ENCODE peak calls at places on chromosome 5, in four cellular contexts. X, L, E and W are unnamed samples.

GRCh38 chr5:101942321-101942882 is 353.7 kb downstream of the SLCO4C1 start:
- DNase-seq in X (peak), L (no peak), E (no peak), W (peak)

GRCh38 chr5:17000296-17000939 is 64.3 kb upstream of the MYO10 start:
- DNase-seq in X (peak), L (no peak), E (no peak), W (peak)

GRCh38 chr5:179228341-179229121 is 116.7 kb downstream of the ADAMTS2 start:
- DNase-seq in X (no peak), L (peak), E (no peak), W (peak)

GRCh38 chr5:135112008-135112670 is 78.1 kb upstream of the PITX1 start:
- DNase-seq in X (no peak), L (no peak), E (no peak), W (no peak)

GRCh38 chr5:155092318-155092717 is 78.8 kb downstream of the KIF4B start:
- DNase-seq in X (no peak), L (no peak), E (no peak), W (no peak)

GRCh38 chr5:149365418-149365817 is 7.6 kb downstream of the PCYOX1L start:
- DNase-seq in X (no peak), L (no peak), E (no peak), W (no peak)

GRCh38 chr5:5159282-5160108 is 19.4 kb downstream of the ADAMTS16 start:
- DNase-seq in X (no peak), L (no peak), E (no peak), W (no peak)

GRCh38 chr5:66849803-66850202 is 253.6 kb downstream of the MAST4 start:
- DNase-seq in X (peak), L (no peak), E (no peak), W (peak)

GRCh38 chr5:73998496-73998895 is 372.5 kb downstream of the ARHGEF28 start:
- DNase-seq in X (peak), L (no peak), E (no peak), W (peak)

GRCh38 chr5:134491841-134492442 is 33.5 kb upstream of the JADE2 start:
- DNase-seq in X (no peak), L (peak), E (no peak), W (no peak)

GRCh38 chr5:158351485-158352140 is 492.7 kb upstream of the CLINT1 start:
- DNase-seq in X (no peak), L (no peak), E (no peak), W (no peak)

GRCh38 chr5:159522841-159523240 is 192.6 kb upstream of the IL12B start:
- DNase-seq in X (no peak), L (no peak), E (no peak), W (no peak)

GRCh38 chr5:135053989-135054388 is 20.0 kb upstream of the PITX1 start:
- DNase-seq in X (no peak), L (peak), E (no peak), W (no peak)

GRCh38 chr5:172007153-172007794 is 836 bp upstream of the FBXW11 start:
- DNase-seq in X (no peak), L (no peak), E (no peak), W (peak)

GRCh38 chr5:81268797-81269196 is 32.6 kb upstream of the ZCCHC9 start:
- DNase-seq in X (peak), L (no peak), E (no peak), W (peak)

GRCh38 chr5:80961376-80962281 is 1.5 kb downstream of the RASGRF2 start:
- DNase-seq in X (peak), L (no peak), E (peak), W (peak)

GRCh38 chr5:94524841-94525697 is 93.3 kb downstream of the KIAA0825 start:
- DNase-seq in X (peak), L (no peak), E (no peak), W (peak)

GRCh38 chr5:126139773-126140172 is 283.4 kb upstream of the GRAMD2B start:
- DNase-seq in X (peak), L (no peak), E (no peak), W (peak)

GRCh38 chr5:81554647-81555046 is 160.7 kb upstream of the ACOT12 start:
- DNase-seq in X (no peak), L (no peak), E (no peak), W (no peak)

GRCh38 chr5:36156124-36156601 is 4.3 kb downstream of the SKP2 start:
- DNase-seq in X (no peak), L (no peak), E (no peak), W (no peak)

GRCh38 chr5:151212361-151212899 is 11.5 kb downstream of the CCDC69 start:
- DNase-seq in X (no peak), L (no peak), E (no peak), W (no peak)

GRCh38 chr5:12626556-12626955 is 722.3 kb upstream of the CTNND2 start:
- DNase-seq in X (no peak), L (no peak), E (no peak), W (no peak)

GRCh38 chr5:55172051-55172899 is 702 bp downstream of the CDC20B start:
- DNase-seq in X (peak), L (no peak), E (peak), W (peak)

GRCh38 chr5:14665949-14666741 is 1.6 kb downstream of the OTULIN start:
- DNase-seq in X (no peak), L (no peak), E (peak), W (peak)

GRCh38 chr5:51468196-51468595 is 84.9 kb downstream of the ISL1 start:
- DNase-seq in X (no peak), L (no peak), E (no peak), W (peak)

GRCh38 chr5:68467208-68467607 is 251.7 kb downstream of the PIK3R1 start:
- DNase-seq in X (no peak), L (no peak), E (no peak), W (no peak)

GRCh38 chr5:31845351-31845750 is 206.4 kb downstream of the PDZD2 start:
- DNase-seq in X (peak), L (no peak), E (no peak), W (peak)

GRCh38 chr5:132266031-132266835 is 8.7 kb downstream of the PDLIM4 start:
- DNase-seq in X (no peak), L (no peak), E (no peak), W (no peak)

GRCh38 chr5:135999396-136000139 is 29.2 kb upstream of the TGFBI start:
- DNase-seq in X (peak), L (no peak), E (no peak), W (peak)

GRCh38 chr5:55308254-55308836 is 556 bp downstream of the MTREX start:
- DNase-seq in X (peak), L (no peak), E (no peak), W (peak)

GRCh38 chr5:77844408-77845272 is 68.5 kb upstream of the TBCA start:
- DNase-seq in X (no peak), L (no peak), E (no peak), W (peak)

GRCh38 chr5:127844631-127845030 is 141.4 kb downstream of the CCDC192 start:
- DNase-seq in X (peak), L (no peak), E (no peak), W (peak)

GRCh38 chr5:3361811-3362605 is 233.6 kb upstream of the IRX1 start:
- DNase-seq in X (no peak), L (no peak), E (no peak), W (no peak)

GRCh38 chr5:39021413-39021812 is 52.8 kb downstream of the RICTOR start:
- DNase-seq in X (no peak), L (no peak), E (no peak), W (no peak)

GRCh38 chr5:14011089-14012004 is 66.9 kb upstream of the DNAH5 start:
- DNase-seq in X (peak), L (peak), E (no peak), W (peak)

DNA sequence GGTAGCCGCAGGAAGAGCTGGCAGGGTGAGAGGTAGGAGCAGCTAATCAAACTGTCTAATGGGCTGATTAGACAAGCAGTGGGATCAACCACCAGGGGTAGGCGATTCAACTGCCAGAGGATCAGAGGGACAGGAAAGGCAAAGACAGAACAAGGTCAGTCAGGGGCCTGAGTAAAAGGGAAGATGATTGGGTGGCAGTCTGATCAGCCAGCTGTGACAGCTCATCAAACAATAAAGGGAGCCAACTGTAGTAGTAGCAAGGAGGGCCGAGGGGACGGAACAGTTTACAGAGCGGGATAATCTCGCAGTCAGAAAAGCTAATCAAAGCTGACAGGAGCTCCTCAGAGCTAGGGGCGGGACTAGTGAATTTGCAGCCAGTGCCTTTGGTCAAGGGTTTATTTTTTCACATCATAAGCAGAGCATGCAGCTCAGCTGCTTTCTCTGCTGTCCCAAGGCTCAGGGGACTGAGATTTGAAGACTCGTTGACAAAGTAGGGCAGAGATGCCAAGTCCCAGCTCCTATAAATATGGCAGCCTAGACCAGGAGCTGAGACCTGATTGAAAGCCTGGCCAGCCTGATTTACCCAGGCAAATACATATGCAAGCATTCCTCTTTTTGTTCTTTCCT is 418.2 kb downstream of the GABRG2 start:
- DNase-seq in X (no peak), L (no peak), E (no peak), W (no peak)
- TF ChIP-seq CTCF in X (no peak), L (no peak), E (no peak), W (no peak)

GRCh38 chr5:146947181-146947941 is 68.8 kb upstream of the PPP2R2B start:
- DNase-seq in X (no peak), L (no peak), E (no peak), W (peak)
- TF ChIP-seq CTCF in X (peak), L (peak), E (no peak), W (peak)

DNA sequence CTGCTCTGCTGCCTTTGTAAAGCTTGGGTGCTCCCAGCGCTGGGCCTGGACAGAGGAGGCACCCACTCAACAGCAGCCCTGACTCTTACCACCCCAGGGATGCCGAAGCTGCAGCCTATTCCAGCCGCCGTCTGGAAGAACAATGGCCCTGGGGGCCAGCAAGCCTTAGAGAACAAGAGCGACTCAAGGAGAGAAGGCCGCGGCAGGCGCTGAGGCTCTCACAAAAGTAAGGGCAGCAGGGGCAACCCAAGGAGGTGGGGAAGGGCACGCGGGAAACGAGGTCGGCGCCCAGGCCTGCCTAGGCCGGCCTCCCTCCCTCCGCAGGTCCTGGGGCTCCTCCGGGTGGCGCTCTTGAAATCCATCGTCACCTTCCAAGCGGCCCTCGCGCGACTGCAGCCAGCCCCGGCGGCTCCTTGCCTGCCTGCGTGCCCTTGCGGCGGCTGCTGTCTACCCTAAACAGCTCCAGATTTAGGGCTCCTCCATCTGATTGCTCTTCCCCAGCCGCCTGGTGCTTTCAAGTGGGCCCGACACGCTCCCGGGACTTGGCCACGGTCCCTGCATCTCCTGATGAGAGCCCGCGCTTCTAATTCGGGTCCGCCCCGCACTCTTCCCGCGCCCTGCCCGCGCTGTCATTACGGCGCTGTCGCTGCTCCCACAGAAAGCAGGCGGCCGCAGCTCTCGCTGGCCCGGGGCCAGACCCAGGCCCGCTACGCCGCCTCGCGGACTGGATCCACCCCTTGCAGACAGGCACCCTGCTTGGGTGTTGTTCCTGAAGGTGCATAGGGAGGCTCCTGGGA is 213.3 kb downstream of the SEMA6A start:
- DNase-seq in X (peak), L (no peak), E (no peak), W (peak)
- TF ChIP-seq CTCF in X (peak), L (peak), E (no peak), W (peak)

DNA sequence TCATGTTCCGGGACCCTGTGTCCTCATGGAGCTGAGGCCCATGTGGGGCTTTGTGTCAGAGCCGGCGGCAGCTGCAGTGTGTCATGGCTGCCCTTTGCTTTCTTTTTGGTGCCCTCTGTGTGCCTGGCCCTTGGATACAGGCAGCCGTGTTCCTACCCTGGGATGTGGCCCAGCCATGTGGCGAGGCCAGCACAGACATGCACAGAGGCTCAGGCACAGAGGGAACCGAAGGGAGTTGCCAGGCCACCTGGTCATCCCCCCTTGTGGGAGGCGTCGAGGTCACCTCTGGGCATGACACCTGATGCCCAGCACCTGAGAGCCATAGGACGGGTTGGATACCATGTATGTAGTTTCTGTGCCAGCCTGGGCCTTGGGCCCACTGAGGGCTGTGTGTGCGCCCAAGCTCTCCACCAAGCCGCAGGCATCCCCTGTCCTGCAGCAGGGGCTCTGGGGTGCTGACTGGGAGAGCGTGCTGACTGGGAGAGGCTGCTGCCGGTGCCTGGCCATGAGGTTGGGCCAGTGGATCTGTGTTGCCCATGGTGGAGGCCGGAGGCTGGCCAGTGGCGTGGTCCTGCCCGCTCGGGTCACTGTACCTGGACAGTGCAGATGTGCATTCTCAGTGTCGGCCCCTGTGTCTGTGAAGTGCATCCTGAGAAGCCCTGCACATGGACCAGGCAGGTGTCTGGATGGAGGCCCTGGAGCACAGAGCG is 4.8 kb downstream of the NKD2 start:
- DNase-seq in X (no peak), L (peak), E (no peak), W (no peak)
- TF ChIP-seq CTCF in X (no peak), L (no peak), E (no peak), W (no peak)

GRCh38 chr5:122835681-122836080 is 9.7 kb upstream of the SNX24 start:
- DNase-seq in X (no peak), L (no peak), E (no peak), W (no peak)
- TF ChIP-seq CTCF in X (no peak), L (peak), E (no peak), W (no peak)

GRCh38 chr5:176610430-176610763 is 441 bp upstream of the GPRIN1 start:
- DNase-seq in X (no peak), L (no peak), E (no peak), W (no peak)

GRCh38 chr5:176608142-176608705 is 1.7 kb downstream of the GPRIN1 start:
- DNase-seq in X (no peak), L (no peak), E (no peak), W (no peak)

GRCh38 chr5:176611435-176611834 is 1.5 kb upstream of the GPRIN1 start:
- DNase-seq in X (peak), L (no peak), E (peak), W (peak)

GRCh38 chr5:176608937-176609723 is 826 bp downstream of the GPRIN1 start:
- DNase-seq in X (no peak), L (no peak), E (no peak), W (no peak)

DNA sequence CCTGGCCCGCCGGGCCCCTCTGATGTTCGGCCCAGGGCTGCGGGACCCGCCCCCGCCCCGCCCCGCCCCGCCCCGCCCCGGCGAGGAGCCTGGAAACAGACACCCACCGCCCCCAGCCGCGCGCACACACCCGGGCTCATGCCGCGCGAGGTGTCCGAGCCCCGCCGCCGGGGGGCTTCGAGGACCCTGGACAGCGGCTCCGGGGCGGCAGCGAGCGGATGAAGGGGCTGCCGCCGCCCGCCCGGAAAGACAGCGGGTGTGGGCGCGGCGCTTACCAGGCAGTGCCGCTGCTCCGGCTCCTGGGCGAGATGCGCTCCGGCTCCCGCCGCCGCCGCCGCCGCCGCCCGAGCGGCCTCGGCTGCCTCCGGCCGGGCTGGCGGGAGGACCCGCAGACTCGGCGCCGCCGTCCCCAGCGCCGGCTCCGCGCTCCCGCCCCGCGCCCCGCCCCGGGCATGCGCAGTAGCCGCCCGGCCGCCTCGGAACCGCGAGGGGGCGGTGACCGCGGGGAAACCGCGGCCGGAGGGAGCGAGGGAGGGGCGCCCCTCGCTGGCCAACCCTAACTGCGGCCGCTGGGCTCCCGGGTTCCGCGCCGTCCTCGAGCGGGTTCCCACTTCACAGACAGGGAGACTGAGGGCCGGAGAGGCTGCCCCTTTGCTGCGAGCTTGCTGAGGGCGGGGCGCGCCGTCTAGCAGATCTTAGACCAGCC is at the start of gene GPRIN1:
- DNase-seq in X (peak), L (no peak), E (peak), W (peak)
- TF ChIP-seq CTCF in X (peak), L (peak), E (no peak), W (peak)

GRCh38 chr5:116576043-116576713 is 1.6 kb upstream of the SEMA6A start:
- DNase-seq in X (peak), L (no peak), E (no peak), W (peak)
- TF ChIP-seq CTCF in X (peak), L (peak), E (no peak), W (peak)

GRCh38 chr5:124065508-124065907 is 553.5 kb downstream of the CSNK1G3 start:
- DNase-seq in X (no peak), L (no peak), E (no peak), W (no peak)
- TF ChIP-seq CTCF in X (no peak), L (no peak), E (no peak), W (peak)

GRCh38 chr5:97297063-97297715 is 114.1 kb upstream of the RIOK2 start:
- DNase-seq in X (no peak), L (no peak), E (no peak), W (peak)
- TF ChIP-seq CTCF in X (peak), L (peak), E (no peak), W (peak)

GRCh38 chr5:53429706-53430105 is 50.7 kb upstream of the FST start:
- DNase-seq in X (peak), L (no peak), E (no peak), W (no peak)

GRCh38 chr5:53431665-53432064 is 48.8 kb upstream of the FST start:
- DNase-seq in X (no peak), L (no peak), E (no peak), W (no peak)

GRCh38 chr5:53433036-53433435 is 47.4 kb upstream of the FST start:
- DNase-seq in X (no peak), L (no peak), E (no peak), W (no peak)

GRCh38 chr5:53427965-53428364 is 52.5 kb upstream of the FST start:
- DNase-seq in X (no peak), L (no peak), E (no peak), W (no peak)

DNA sequence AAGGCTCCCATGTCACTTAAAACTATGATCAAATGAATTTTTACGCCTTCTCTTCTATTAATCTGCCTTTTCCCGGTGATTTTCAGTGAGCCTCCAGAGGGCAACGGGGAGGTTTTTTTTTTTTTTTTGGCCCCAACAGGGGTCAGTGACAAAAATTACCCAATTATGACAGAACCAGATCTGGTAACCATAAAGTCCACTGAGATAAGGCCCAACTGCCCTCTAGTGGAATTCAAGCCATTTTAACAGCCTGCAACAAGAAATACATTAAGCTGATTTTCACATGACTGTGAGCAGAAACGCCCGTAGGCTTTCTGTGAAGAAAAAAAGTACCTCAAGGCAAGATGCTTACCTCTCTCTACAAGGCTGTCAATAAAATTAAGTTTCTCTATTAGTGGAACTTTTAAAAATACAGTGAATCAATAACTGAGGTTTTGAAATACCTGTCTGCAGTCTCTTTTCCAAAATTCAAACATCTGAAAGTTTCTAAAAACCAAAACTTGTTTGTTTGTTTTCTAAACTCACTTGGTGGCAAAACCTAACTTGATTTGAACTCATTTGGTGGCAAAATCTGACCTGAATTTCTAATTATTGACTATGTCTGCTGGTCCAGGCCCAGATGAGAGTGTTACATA is 49.7 kb upstream of the FST start:
- DNase-seq in X (peak), L (no peak), E (no peak), W (peak)
- TF ChIP-seq CTCF in X (peak), L (peak), E (no peak), W (peak)